ENCODE peak calls at places on chromosomes 3 and 15, in seven cellular contexts. T, P, A, U, K, V and N are unnamed samples.

GRCh38 chr3:169564883-169565282 is 98.6 kb downstream of the MECOM start:
- DNase-seq in K (no peak), V (no peak), A (no peak), T (no peak), P (no peak), U (no peak), N (no peak)

GRCh38 chr15:66936115-66936863 is 129.1 kb upstream of the SMAD3 start:
- DNase-seq in K (peak; percentile 28), A (no peak), P (no peak), U (peak; percentile 82), V (no peak), T (peak; percentile 62), N (peak; percentile 42)

GRCh38 chr3:45204136-45204535 is 22.0 kb downstream of the TMEM158 start:
- DNase-seq in U (no peak), T (no peak), K (no peak), A (no peak), V (peak; percentile 80), P (no peak), N (peak; percentile 73)

GRCh38 chr3:172213765-172214358 is 174.5 kb downstream of the FNDC3B start:
- DNase-seq in P (no peak), V (no peak), A (no peak), T (no peak), U (no peak), K (no peak), N (no peak)

GRCh38 chr3:34011171-34012101 is 213.0 kb downstream of the PDCD6IP start:
- DNase-seq in K (no peak), U (no peak), T (no peak), V (peak; percentile 31), A (no peak), P (no peak), N (peak; percentile 40)

GRCh38 chr15:99536422-99537033 is 29.3 kb upstream of the MEF2A start:
- DNase-seq in T (no peak), A (no peak), P (no peak), V (peak; percentile 81), U (peak; percentile 34), K (peak; percentile 72), N (peak; percentile 75)

GRCh38 chr15:74815121-74815933 is 2.7 kb downstream of the LMAN1L start:
- DNase-seq in U (peak; percentile 50), K (no peak), T (no peak), V (no peak), P (no peak), A (no peak), N (no peak)

GRCh38 chr15:58115692-58116091 is 22.5 kb upstream of the AQP9 start:
- DNase-seq in U (no peak), K (no peak), T (no peak), P (no peak), A (no peak), V (peak; percentile 45), N (peak; percentile 12)

GRCh38 chr15:25465835-25466234 is 27.0 kb upstream of the UBE3A start:
- DNase-seq in P (no peak), K (no peak), V (peak; percentile 1), A (no peak), T (no peak), U (no peak), N (no peak)

GRCh38 chr3:7536921-7537320 is 676.0 kb downstream of the GRM7 start:
- DNase-seq in U (no peak), A (no peak), V (no peak), T (no peak), P (no peak), K (no peak), N (no peak)

GRCh38 chr15:48862705-48863104 is 15.2 kb upstream of the EID1 start:
- DNase-seq in T (no peak), A (no peak), V (no peak), P (no peak), K (no peak), U (no peak), N (no peak)

GRCh38 chr15:39391230-39391629 is 189.6 kb upstream of the THBS1 start:
- DNase-seq in P (no peak), U (no peak), V (no peak), A (no peak), T (no peak), K (no peak), N (peak; percentile 22)

GRCh38 chr3:29520764-29521163 is 239.9 kb downstream of the RBMS3 start:
- DNase-seq in V (no peak), K (no peak), T (no peak), P (no peak), A (no peak), U (no peak), N (no peak)

GRCh38 chr15:51380999-51381806 is 39.7 kb downstream of the GLDN start:
- DNase-seq in K (peak; percentile 72), A (no peak), V (peak; percentile 72), T (peak; percentile 47), U (peak; percentile 23), P (peak; percentile 58), N (peak; percentile 79)

GRCh38 chr3:135966349-135966695 is 794 bp downstream of the PPP2R3A start:
- DNase-seq in K (no peak), A (no peak), V (no peak), U (peak; percentile 27), T (no peak), P (no peak), N (no peak)

GRCh38 chr3:155248531-155249187 is 44.8 kb downstream of the STRIT1 start:
- DNase-seq in A (no peak), V (no peak), U (no peak), T (no peak), P (no peak), K (no peak), N (no peak)

GRCh38 chr3:136562031-136562430 is 190.1 kb downstream of the STAG1 start:
- DNase-seq in P (no peak), U (no peak), K (no peak), V (no peak), A (no peak), T (no peak), N (no peak)

GRCh38 chr3:16875876-16876575 is 8.7 kb upstream of the PLCL2 start:
- DNase-seq in K (no peak), V (no peak), T (no peak), U (no peak), A (no peak), P (no peak), N (no peak)